ENCODE peak calls at places on chromosomes 16 and 17, in seven cellular contexts. K is PC-9, W is GM23248, I is IMR-90, R is neural progenitor cell, Z is H9, S is fibroblast of lung. A is an unnamed sample.

GRCh38 chr17:49795372-49795771 is 6.9 kb downstream of the KAT7 start:
- DNase-seq in K (no peak), W (no peak), I (no peak), R (no peak), Z (no peak), S (no peak), A (no peak)

GRCh38 chr17:56176101-56176500 is 22.8 kb downstream of the ANKFN1 start:
- DNase-seq in K (no peak), W (peak; percentile 33), I (peak; percentile 36), R (no peak), Z (no peak), S (peak; percentile 73), A (no peak)

GRCh38 chr17:39175695-39176093 is 9.7 kb upstream of the ARL5C start:
- DNase-seq in K (no peak), W (peak; percentile 29), I (no peak), R (no peak), Z (peak; percentile 36), S (no peak), A (no peak)

GRCh38 chr17:81518785-81519283 is 6.2 kb upstream of the ACTG1 start:
- DNase-seq in K (no peak), W (peak; percentile 79), I (no peak), R (peak; percentile 48), Z (no peak), S (no peak), A (no peak)

GRCh38 chr17:39080416-39081179 is 70.8 kb downstream of the PLXDC1 start:
- DNase-seq in K (no peak), W (peak; percentile 86), I (peak; percentile 52), R (peak; percentile 50), Z (no peak), S (peak; percentile 56), A (no peak)

GRCh38 chr16:29809850-29810698 is 1.9 kb upstream of the PRRT2 start:
- DNase-seq in K (no peak), W (peak; percentile 54), I (no peak), R (peak; percentile 52), Z (peak; percentile 49), S (no peak), A (no peak)

GRCh38 chr17:4790705-4791088 is 1.9 kb downstream of the GLTPD2 start:
- DNase-seq in K (no peak), W (no peak), I (no peak), R (no peak), Z (no peak), S (no peak), A (no peak)

GRCh38 chr17:4998027-4998665 is 396 bp downstream of the KIF1C start:
- DNase-seq in K (no peak), W (no peak), I (no peak), R (peak; percentile 90), Z (peak; percentile 72), S (peak; percentile 34), A (no peak)

GRCh38 chr16:31869511-31870201 is 4.0 kb upstream of the ZNF267 start:
- DNase-seq in K (peak; percentile 49), W (peak; percentile 93), I (peak; percentile 92), R (no peak), Z (peak; percentile 31), S (peak; percentile 80), A (peak; percentile 48)

DNA sequence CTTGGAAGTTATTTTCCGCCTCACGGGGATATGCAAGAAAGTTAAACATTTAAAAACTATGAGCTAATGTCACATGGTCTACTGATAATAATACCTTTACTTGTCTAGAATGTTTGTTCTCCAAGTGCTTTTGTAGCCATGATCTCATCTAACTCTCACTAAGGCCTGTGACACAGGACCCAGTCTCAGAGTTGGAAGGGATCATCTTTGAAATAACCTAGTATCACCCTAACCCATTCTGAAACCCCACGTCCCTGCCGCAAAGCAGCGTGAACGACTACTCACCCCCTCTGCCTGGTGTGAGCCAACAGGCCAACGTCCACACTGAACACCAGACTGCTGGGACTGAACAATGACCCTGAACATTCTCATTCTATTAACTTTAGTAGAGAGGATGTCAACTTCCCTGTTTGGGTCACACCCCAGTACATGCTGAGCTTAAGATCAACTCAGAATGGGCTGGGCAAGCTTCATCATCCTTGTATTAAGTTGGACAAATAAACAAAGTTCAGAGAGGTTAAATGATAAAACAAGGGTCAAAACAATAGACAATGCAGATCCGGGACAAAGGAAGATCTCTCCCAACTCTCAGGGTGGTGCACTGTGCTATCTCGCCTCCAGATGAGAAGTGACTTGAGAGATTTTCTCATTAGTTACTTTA is 54.8 kb upstream of the BCAR1 start:
- DNase-seq in K (peak; percentile 43), W (no peak), I (peak; percentile 47), R (no peak), Z (no peak), S (peak; percentile 51), A (no peak)
- H2AFZ ChIP-seq in K (no peak overlapping the region), W (peak overlapping the region; percentile 32), I (peak overlapping the region; percentile 40), R (no peak overlapping the region), Z (no peak overlapping the region), S (no peak overlapping the region), A (peak overlapping the region; percentile 18)

DNA sequence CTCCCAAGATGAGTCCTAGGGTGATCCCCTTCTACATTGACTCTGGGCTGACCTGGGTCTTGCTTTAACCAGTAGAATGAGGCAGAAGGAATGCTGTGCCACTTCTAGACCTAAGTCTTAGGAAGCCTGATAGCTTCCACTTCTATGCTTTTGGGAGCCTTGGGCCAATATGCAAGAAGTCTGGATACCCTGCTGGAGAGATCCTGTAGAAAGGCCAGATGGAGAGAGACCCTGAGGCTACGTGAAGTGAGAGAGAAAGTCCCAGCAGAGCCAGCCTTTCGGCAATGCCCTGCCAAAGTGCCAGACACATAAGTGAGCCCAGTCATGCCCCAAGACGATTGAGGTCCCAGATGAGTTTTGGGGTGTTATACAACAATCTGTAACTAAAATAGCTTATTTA is 1.7 kb downstream of the KRT222 start:
- DNase-seq in K (no peak), W (no peak), I (no peak), R (no peak), Z (no peak), S (no peak), A (no peak)
- H2AFZ ChIP-seq in K (no peak overlapping the region), W (no peak overlapping the region), I (no peak overlapping the region), R (peak overlapping the region; percentile 32), Z (no peak overlapping the region), S (no peak overlapping the region), A (no peak overlapping the region)

GRCh38 chr16:54998834-54999233 is 68.2 kb downstream of the IRX5 start:
- DNase-seq in K (no peak), W (no peak), I (no peak), R (no peak), Z (no peak), S (peak; percentile 17), A (no peak)

GRCh38 chr16:54991525-54991924 is 60.9 kb downstream of the IRX5 start:
- DNase-seq in K (no peak), W (no peak), I (no peak), R (no peak), Z (no peak), S (no peak), A (no peak)

DNA sequence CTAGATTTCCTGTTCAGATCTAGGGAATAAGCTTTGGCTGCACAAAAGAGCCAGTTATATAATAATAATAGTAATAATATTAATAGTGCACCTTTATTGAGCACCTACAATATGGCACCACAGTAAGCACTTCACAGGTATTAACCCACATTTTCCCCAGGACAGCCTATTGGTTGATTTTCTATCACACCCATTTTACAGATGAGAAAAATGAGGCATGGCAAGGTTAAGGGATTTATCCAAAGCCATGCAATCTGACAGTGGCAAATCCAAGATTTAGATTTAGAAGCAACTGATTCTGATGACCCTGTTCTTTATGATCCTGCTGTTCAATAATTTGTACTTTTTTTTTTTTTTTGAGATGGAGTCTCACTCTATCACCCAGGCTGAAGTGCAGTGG is 62.8 kb downstream of the IRX5 start:
- DNase-seq in K (no peak), W (no peak), I (no peak), R (no peak), Z (no peak), S (no peak), A (no peak)
- H2AFZ ChIP-seq in K (no peak overlapping the region), W (no peak overlapping the region), I (no peak overlapping the region), R (no peak overlapping the region), Z (no peak overlapping the region), S (no peak overlapping the region), A (no peak overlapping the region)

DNA sequence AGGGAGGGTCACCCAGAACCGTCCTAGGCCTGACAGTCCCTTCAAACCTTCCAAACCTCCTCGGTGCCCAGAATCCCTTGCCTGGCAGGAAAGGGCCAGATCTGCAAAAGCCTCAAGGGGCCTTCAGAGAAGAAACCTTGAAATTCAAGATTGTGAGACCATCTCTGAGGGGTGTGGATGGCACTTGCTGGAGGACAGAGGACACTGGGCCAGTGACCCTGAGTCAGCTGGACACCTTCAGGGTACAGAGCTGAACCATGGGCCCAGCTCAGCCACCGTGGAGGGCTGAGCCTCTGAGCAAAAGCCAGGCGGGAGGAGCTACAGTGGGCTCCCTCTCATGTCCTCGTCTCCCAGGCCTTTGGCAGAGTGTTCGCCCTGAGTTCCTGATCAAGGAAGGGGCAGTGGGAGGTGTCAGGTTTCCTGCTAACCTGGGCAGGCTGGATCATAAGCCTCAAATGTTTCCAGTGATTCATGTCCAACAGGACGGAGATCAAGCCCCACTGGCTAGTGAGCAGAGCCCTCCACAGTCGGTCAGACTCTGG is 3.0 kb downstream of the PDILT start:
- DNase-seq in K (no peak), W (no peak), I (no peak), R (peak; percentile 9), Z (no peak), S (no peak), A (no peak)
- H2AFZ ChIP-seq in K (no peak overlapping the region), W (no peak overlapping the region), I (no peak overlapping the region), R (peak overlapping the region; percentile 17), Z (no peak overlapping the region), S (no peak overlapping the region), A (no peak overlapping the region)

GRCh38 chr17:67438669-67439068 is 61.6 kb downstream of the PITPNC1 start:
- DNase-seq in K (no peak), W (no peak), I (no peak), R (peak; percentile 28), Z (no peak), S (no peak), A (no peak)

GRCh38 chr17:67431210-67432015 is 54.3 kb downstream of the PITPNC1 start:
- DNase-seq in K (peak; percentile 75), W (peak; percentile 91), I (peak; percentile 80), R (no peak), Z (no peak), S (peak; percentile 95), A (no peak)

GRCh38 chr17:67434061-67434525 is 57.0 kb downstream of the PITPNC1 start:
- DNase-seq in K (no peak), W (peak; percentile 23), I (no peak), R (no peak), Z (no peak), S (no peak), A (no peak)

GRCh38 chr17:67433248-67433924 is 56.3 kb downstream of the PITPNC1 start:
- DNase-seq in K (no peak), W (no peak), I (no peak), R (no peak), Z (peak; percentile 49), S (no peak), A (no peak)

GRCh38 chr17:67435122-67435521 is 58.0 kb downstream of the PITPNC1 start:
- DNase-seq in K (no peak), W (peak; percentile 17), I (no peak), R (no peak), Z (no peak), S (no peak), A (no peak)
- H2AFZ ChIP-seq in K (no peak overlapping the region), W (no peak overlapping the region), I (no peak overlapping the region), R (no peak overlapping the region), Z (no peak overlapping the region), S (no peak overlapping the region), A (no peak overlapping the region)

GRCh38 chr17:304461-304860 is 48.1 kb downstream of the RPH3AL start:
- DNase-seq in K (no peak), W (peak; percentile 39), I (no peak), R (peak; percentile 71), Z (peak; percentile 59), S (peak; percentile 20), A (no peak)
- H2AFZ ChIP-seq in K (no peak overlapping the region), W (no peak overlapping the region), I (no peak overlapping the region), R (peak overlapping the region; percentile 44), Z (no peak overlapping the region), S (no peak overlapping the region), A (no peak overlapping the region)

GRCh38 chr17:37368577-37368976 is 7.2 kb upstream of the C17orf78 start:
- DNase-seq in K (no peak), W (peak; percentile 68), I (peak; percentile 38), R (no peak), Z (no peak), S (peak; percentile 21), A (no peak)
- H2AFZ ChIP-seq in K (no peak overlapping the region), W (no peak overlapping the region), I (peak overlapping the region; percentile 26), R (no peak overlapping the region), Z (no peak overlapping the region), S (no peak overlapping the region), A (no peak overlapping the region)

A was measured in keratinocyte.